ENCODE peak calls at places on chromosome 14, in nine cellular contexts. S is HepG2, U is HCT116, Z is GM23338, B is Panc1, Q is A549, K is K562, H is SK-N-SH, E is GM12878. O is an unnamed sample.

GRCh38 chr14:67515386-67516079 is 17.6 kb upstream of the PLEKHH1 start:
- DNase-seq in S (no peak), Z (peak; percentile 64), E (no peak), K (no peak), B (no peak), U (no peak), H (no peak), Q (peak; percentile 37), O (no peak)

GRCh38 chr14:28101992-28102391 is 664.6 kb upstream of the FOXG1 start:
- DNase-seq in B (no peak), E (no peak), K (no peak), U (no peak), S (no peak), Z (no peak), Q (no peak), H (peak; percentile 3), O (no peak)

GRCh38 chr14:75566321-75566720 is 12.1 kb upstream of the FLVCR2 start:
- DNase-seq in B (peak; percentile 72), H (no peak), U (no peak), S (no peak), Q (no peak), K (no peak), Z (no peak), E (no peak), O (no peak)

GRCh38 chr14:81222694-81223093 is 1.9 kb upstream of the GTF2A1 start:
- DNase-seq in U (no peak), K (no peak), S (peak; percentile 65), E (no peak), H (no peak), B (no peak), Z (no peak), Q (no peak), O (no peak)

GRCh38 chr14:99427632-99428315 is 52.9 kb downstream of the SETD3 start:
- DNase-seq in Z (no peak), E (no peak), H (no peak), S (no peak), Q (no peak), U (no peak), B (no peak), K (no peak), O (no peak)

GRCh38 chr14:23539209-23539866 is 12.2 kb downstream of the ZFHX2 start:
- DNase-seq in U (peak; percentile 19), H (peak; percentile 92), Q (peak; percentile 61), E (no peak), S (peak; percentile 86), B (no peak), Z (peak; percentile 96), K (peak; percentile 66), O (peak; percentile 36)

GRCh38 chr14:103336191-103336590 is 2.2 kb downstream of the EIF5 start:
- DNase-seq in Q (no peak), Z (no peak), U (no peak), K (no peak), E (no peak), S (no peak), H (no peak), B (no peak), O (no peak)

GRCh38 chr14:70888151-70888499 is 19.1 kb upstream of the PCNX1 start:
- DNase-seq in E (no peak), B (no peak), Q (no peak), U (no peak), Z (peak; percentile 40), K (no peak), H (no peak), S (no peak), O (no peak)

GRCh38 chr14:73239463-73240241 is 2.3 kb downstream of the PAPLN start:
- DNase-seq in Q (no peak), S (no peak), U (no peak), E (no peak), H (peak; percentile 74), K (no peak), Z (peak; percentile 77), B (no peak), O (no peak)

GRCh38 chr14:70887207-70888150 is 19.8 kb upstream of the PCNX1 start:
- DNase-seq in U (no peak), H (no peak), Z (no peak), B (no peak), S (no peak), Q (no peak), E (peak; percentile 71), K (no peak), O (no peak)

GRCh38 chr14:88352299-88353097 is 29.4 kb upstream of the KCNK10 start:
- DNase-seq in K (no peak), S (no peak), U (no peak), E (no peak), Q (no peak), B (no peak), H (no peak), Z (no peak), O (no peak)
- TF ChIP-seq REST in K (no peak), S (no peak), U (no peak), E (no peak), Q (no peak), B (no peak), H (no peak), Z (no peak), O (no peak)

GRCh38 chr14:101557321-101557695 is 4.0 kb upstream of the DIO3 start:
- DNase-seq in U (no peak), H (peak; percentile 28), E (no peak), S (no peak), B (no peak), Q (no peak), K (no peak), Z (no peak), O (no peak)

GRCh38 chr14:101556131-101556530 is 5.2 kb upstream of the DIO3 start:
- DNase-seq in Q (no peak), S (no peak), B (no peak), K (no peak), U (no peak), Z (no peak), H (peak; percentile 34), E (no peak), O (no peak)

GRCh38 chr14:101557811-101558738 is 3.2 kb upstream of the DIO3 start:
- DNase-seq in E (no peak), Z (peak; percentile 57), H (peak; percentile 40), Q (no peak), S (peak; percentile 8), K (peak; percentile 17), B (no peak), U (no peak), O (no peak)

GRCh38 chr14:101554991-101555668 is 6.2 kb upstream of the DIO3 start:
- DNase-seq in Q (no peak), K (peak; percentile 16), H (peak; percentile 30), S (peak; percentile 14), E (no peak), B (no peak), Z (no peak), U (no peak), O (no peak)

DNA sequence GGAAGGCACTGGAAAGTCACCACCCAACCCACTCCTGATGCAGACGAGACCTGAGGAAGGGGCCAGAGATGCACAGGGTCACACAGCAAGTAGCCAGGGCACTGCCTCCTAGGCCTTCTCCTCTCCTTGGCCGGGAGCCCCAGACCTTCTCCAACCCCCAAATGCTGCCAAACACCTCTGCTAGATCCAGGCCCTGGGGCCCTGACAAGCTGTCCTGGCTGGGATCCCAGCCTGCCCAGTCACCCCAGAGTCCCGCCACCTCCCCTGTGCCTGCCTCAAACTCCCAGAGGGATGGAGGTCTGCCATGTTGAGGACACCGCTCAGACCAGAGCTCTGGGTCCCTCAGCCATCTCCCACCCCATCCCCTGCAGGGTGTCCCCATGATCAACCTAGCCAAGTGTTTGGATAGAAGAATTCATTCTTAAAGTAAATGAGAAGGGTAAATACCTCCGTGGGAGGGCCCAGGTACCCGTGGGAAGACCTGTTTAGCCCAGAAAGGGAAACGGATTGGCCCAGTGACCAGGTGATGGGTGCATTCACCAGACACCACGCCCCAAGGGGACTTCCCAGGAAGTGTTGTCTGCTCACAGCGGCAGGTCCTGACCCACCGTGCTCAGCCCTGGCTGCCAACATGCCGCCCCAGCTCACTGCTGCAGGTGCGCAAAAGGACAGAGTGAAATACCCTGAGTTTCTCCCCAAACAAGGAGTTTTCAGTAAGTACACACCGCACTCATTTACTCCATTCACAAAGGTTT is 4.6 kb upstream of the DIO3 start:
- DNase-seq in E (no peak), Z (no peak), B (no peak), S (no peak), U (no peak), Q (no peak), K (no peak), H (peak; percentile 35), O (no peak)
- TF ChIP-seq REST in E (no peak), Z (no peak), B (no peak), S (no peak), U (no peak), Q (no peak), K (no peak), H (no peak), O (no peak)

GRCh38 chr14:91817566-91818325 is 49.6 kb downstream of the TC2N start:
- DNase-seq in K (no peak), B (no peak), H (no peak), Z (peak; percentile 46), E (peak; percentile 56), U (no peak), S (no peak), Q (no peak), O (no peak)
- TF ChIP-seq REST in K (no peak), B (no peak), H (no peak), Z (no peak), E (no peak), U (no peak), S (no peak), Q (no peak), O (no peak)

GRCh38 chr14:69499436-69499835 is 14.9 kb downstream of the PLEKHD1 start:
- DNase-seq in H (no peak), Z (no peak), S (no peak), E (no peak), U (no peak), K (no peak), Q (no peak), B (no peak), O (no peak)
- TF ChIP-seq REST in H (no peak), Z (no peak), S (no peak), E (no peak), U (no peak), K (no peak), Q (no peak), B (no peak), O (no peak)

GRCh38 chr14:86296173-86296572 is 766.2 kb downstream of the FLRT2 start:
- DNase-seq in U (no peak), S (no peak), B (no peak), Q (no peak), H (no peak), E (no peak), Z (no peak), K (no peak), O (no peak)
- TF ChIP-seq REST in U (no peak), S (no peak), B (no peak), Q (no peak), H (no peak), E (no peak), Z (no peak), K (no peak), O (no peak)

GRCh38 chr14:32077081-32078029 is at the start of gene ARHGAP5:
- DNase-seq in S (peak; percentile 58), H (peak; percentile 76), K (peak; percentile 28), B (no peak), Z (peak; percentile 81), U (no peak), Q (no peak), E (no peak), O (peak; percentile 1)
- TF ChIP-seq REST in S (no peak), H (no peak), K (no peak), B (no peak), Z (no peak), U (no peak), Q (no peak), E (no peak), O (no peak)

GRCh38 chr14:53520529-53520928 is 367.4 kb upstream of the DDHD1 start:
- DNase-seq in Z (no peak), K (no peak), E (no peak), B (no peak), H (no peak), S (no peak), U (no peak), Q (no peak), O (no peak)
- TF ChIP-seq REST in Z (no peak), K (no peak), E (no peak), B (no peak), H (no peak), S (no peak), U (no peak), Q (no peak), O (no peak)